ENCODE peak calls at places on chromosomes 4 and X, in ten cellular contexts. One of them, this sample, is unnamed. For H3K9me3, the result is how much of the 10 kb centered on the place peaks cover.

GRCh38 chrX:39813631-39814246 is 284.0 kb downstream of the BCOR start:
- DNase-seq in HCT116: no peak
- DNase-seq in lower lobe of right lung: no peak
- DNase-seq in right lobe of liver: peak
- DNase-seq in tibial artery: peak
- DNase-seq in left ventricle myocardium inferior: peak
- DNase-seq in K562: no peak
- DNase-seq in right atrium auricular region: peak
- DNase-seq in uterus: peak
- DNase-seq in BE2C: peak
- DNase-seq in this sample: peak

GRCh38 chr4:71832049-71832448 is 48.2 kb upstream of the GC start:
- DNase-seq in HCT116: no peak
- DNase-seq in lower lobe of right lung: no peak
- DNase-seq in right lobe of liver: no peak
- DNase-seq in tibial artery: no peak
- DNase-seq in left ventricle myocardium inferior: no peak
- DNase-seq in K562: no peak
- DNase-seq in right atrium auricular region: no peak
- DNase-seq in uterus: no peak
- DNase-seq in BE2C: no peak
- DNase-seq in this sample: peak

GRCh38 chr4:107654694-107655093 is 65.3 kb downstream of the PAPSS1 start:
- DNase-seq in HCT116: no peak
- DNase-seq in lower lobe of right lung: no peak
- DNase-seq in right lobe of liver: no peak
- DNase-seq in tibial artery: no peak
- DNase-seq in left ventricle myocardium inferior: no peak
- DNase-seq in K562: no peak
- DNase-seq in right atrium auricular region: no peak
- DNase-seq in uterus: no peak
- DNase-seq in BE2C: no peak
- DNase-seq in this sample: no peak

GRCh38 chr4:74516321-74516720 is 71.4 kb downstream of the AREG start:
- DNase-seq in HCT116: no peak
- DNase-seq in lower lobe of right lung: no peak
- DNase-seq in right lobe of liver: no peak
- DNase-seq in tibial artery: no peak
- DNase-seq in left ventricle myocardium inferior: no peak
- DNase-seq in K562: no peak
- DNase-seq in right atrium auricular region: no peak
- DNase-seq in uterus: no peak
- DNase-seq in BE2C: no peak
- DNase-seq in this sample: no peak

GRCh38 chr4:158255727-158256324 is 45.5 kb downstream of the TMEM144 start:
- DNase-seq in HCT116: peak
- DNase-seq in lower lobe of right lung: no peak
- DNase-seq in right lobe of liver: no peak
- DNase-seq in tibial artery: no peak
- DNase-seq in left ventricle myocardium inferior: no peak
- DNase-seq in K562: peak
- DNase-seq in right atrium auricular region: no peak
- DNase-seq in uterus: no peak
- DNase-seq in BE2C: no peak
- DNase-seq in this sample: no peak

GRCh38 chr4:151331276-151332042 is 6.1 kb upstream of the SH3D19 start:
- DNase-seq in HCT116: no peak
- DNase-seq in lower lobe of right lung: no peak
- DNase-seq in right lobe of liver: no peak
- DNase-seq in tibial artery: no peak
- DNase-seq in left ventricle myocardium inferior: no peak
- DNase-seq in K562: no peak
- DNase-seq in right atrium auricular region: no peak
- DNase-seq in uterus: no peak
- DNase-seq in BE2C: no peak
- DNase-seq in this sample: no peak

GRCh38 chr4:33255507-33255906 is 2535.3 kb downstream of the PCDH7 start:
- DNase-seq in HCT116: no peak
- DNase-seq in lower lobe of right lung: no peak
- DNase-seq in right lobe of liver: no peak
- DNase-seq in tibial artery: no peak
- DNase-seq in left ventricle myocardium inferior: no peak
- DNase-seq in K562: no peak
- DNase-seq in right atrium auricular region: no peak
- DNase-seq in uterus: no peak
- DNase-seq in BE2C: no peak
- DNase-seq in this sample: no peak

GRCh38 chr4:182862921-182863320 is 54.3 kb downstream of the DCTD start:
- DNase-seq in HCT116: no peak
- DNase-seq in lower lobe of right lung: peak
- DNase-seq in right lobe of liver: peak
- DNase-seq in tibial artery: no peak
- DNase-seq in left ventricle myocardium inferior: no peak
- DNase-seq in K562: no peak
- DNase-seq in right atrium auricular region: no peak
- DNase-seq in uterus: no peak
- DNase-seq in BE2C: no peak
- DNase-seq in this sample: peak

GRCh38 chr4:63566658-63567057 is 842.6 kb downstream of the TECRL start:
- DNase-seq in HCT116: no peak
- DNase-seq in lower lobe of right lung: no peak
- DNase-seq in right lobe of liver: no peak
- DNase-seq in tibial artery: no peak
- DNase-seq in left ventricle myocardium inferior: no peak
- DNase-seq in K562: no peak
- DNase-seq in right atrium auricular region: no peak
- DNase-seq in uterus: no peak
- DNase-seq in BE2C: no peak
- DNase-seq in this sample: no peak

GRCh38 chr4:123597586-123597985 is 201.0 kb downstream of the SPRY1 start:
- DNase-seq in HCT116: no peak
- DNase-seq in lower lobe of right lung: no peak
- DNase-seq in right lobe of liver: no peak
- DNase-seq in tibial artery: no peak
- DNase-seq in left ventricle myocardium inferior: no peak
- DNase-seq in K562: no peak
- DNase-seq in right atrium auricular region: no peak
- DNase-seq in uterus: no peak
- DNase-seq in BE2C: no peak
- DNase-seq in this sample: no peak

GRCh38 chr4:6042293-6043063 is 24.2 kb upstream of the C4orf50 start:
- DNase-seq in HCT116: no peak
- DNase-seq in lower lobe of right lung: no peak
- DNase-seq in right lobe of liver: no peak
- DNase-seq in tibial artery: no peak
- DNase-seq in left ventricle myocardium inferior: no peak
- DNase-seq in K562: no peak
- DNase-seq in right atrium auricular region: no peak
- DNase-seq in uterus: no peak
- DNase-seq in BE2C: no peak
- DNase-seq in this sample: no peak

GRCh38 chr4:156734965-156735895 is 236.4 kb downstream of the PDGFC start:
- DNase-seq in HCT116: no peak
- DNase-seq in lower lobe of right lung: no peak
- DNase-seq in right lobe of liver: no peak
- DNase-seq in tibial artery: no peak
- DNase-seq in left ventricle myocardium inferior: no peak
- DNase-seq in K562: no peak
- DNase-seq in right atrium auricular region: no peak
- DNase-seq in uterus: no peak
- DNase-seq in BE2C: no peak
- DNase-seq in this sample: no peak

GRCh38 chr4:2253160-2254084 is 8.5 kb downstream of the MXD4 start:
- DNase-seq in HCT116: no peak
- DNase-seq in lower lobe of right lung: peak
- DNase-seq in right lobe of liver: peak
- DNase-seq in tibial artery: no peak
- DNase-seq in left ventricle myocardium inferior: peak
- DNase-seq in K562: no peak
- DNase-seq in right atrium auricular region: peak
- DNase-seq in uterus: no peak
- DNase-seq in BE2C: peak
- DNase-seq in this sample: peak

GRCh38 chr4:173418636-173419035 is 19.7 kb upstream of the SCRG1 start:
- DNase-seq in HCT116: no peak
- DNase-seq in lower lobe of right lung: no peak
- DNase-seq in right lobe of liver: no peak
- DNase-seq in tibial artery: no peak
- DNase-seq in left ventricle myocardium inferior: no peak
- DNase-seq in K562: no peak
- DNase-seq in right atrium auricular region: no peak
- DNase-seq in uterus: no peak
- DNase-seq in BE2C: no peak
- DNase-seq in this sample: no peak

GRCh38 chr4:73520821-73521220 is 39.3 kb downstream of the AFM start:
- DNase-seq in HCT116: no peak
- DNase-seq in lower lobe of right lung: no peak
- DNase-seq in right lobe of liver: no peak
- DNase-seq in tibial artery: peak
- DNase-seq in left ventricle myocardium inferior: no peak
- DNase-seq in K562: no peak
- DNase-seq in right atrium auricular region: no peak
- DNase-seq in uterus: no peak
- DNase-seq in BE2C: peak
- DNase-seq in this sample: no peak

DNA sequence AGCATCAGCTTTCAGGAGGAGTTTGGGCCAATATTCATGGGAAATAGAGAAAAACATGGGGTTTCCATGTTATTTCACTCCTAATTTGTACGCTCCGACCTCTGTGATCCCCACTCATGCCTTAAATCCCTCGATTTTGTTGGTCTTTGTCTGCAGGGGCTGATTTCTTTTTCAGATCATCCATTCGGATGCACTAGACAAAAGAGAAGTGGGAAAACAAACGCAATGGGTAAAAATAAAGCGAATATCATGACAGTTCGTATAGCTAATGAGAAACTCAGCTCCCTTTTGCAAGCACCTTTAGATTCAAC is 139.1 kb upstream of the PLAC1 start:
- DNase-seq in HCT116: no peak
- DNase-seq in lower lobe of right lung: no peak
- DNase-seq in right lobe of liver: no peak
- DNase-seq in tibial artery: no peak
- DNase-seq in left ventricle myocardium inferior: no peak
- DNase-seq in K562: no peak
- DNase-seq in right atrium auricular region: no peak
- DNase-seq in uterus: no peak
- DNase-seq in BE2C: no peak
- DNase-seq in this sample: no peak
- H3K4me3 ChIP-seq in HCT116: peak
- H3K4me3 ChIP-seq in lower lobe of right lung: peak
- H3K4me3 ChIP-seq in right lobe of liver: peak
- H3K4me3 ChIP-seq in tibial artery: peak
- H3K4me3 ChIP-seq in left ventricle myocardium inferior: peak
- H3K4me3 ChIP-seq in K562: peak
- H3K4me3 ChIP-seq in right atrium auricular region: peak
- H3K4me3 ChIP-seq in uterus: peak
- H3K4me3 ChIP-seq in BE2C: peak
- H3K4me3 ChIP-seq in this sample: peak

DNA sequence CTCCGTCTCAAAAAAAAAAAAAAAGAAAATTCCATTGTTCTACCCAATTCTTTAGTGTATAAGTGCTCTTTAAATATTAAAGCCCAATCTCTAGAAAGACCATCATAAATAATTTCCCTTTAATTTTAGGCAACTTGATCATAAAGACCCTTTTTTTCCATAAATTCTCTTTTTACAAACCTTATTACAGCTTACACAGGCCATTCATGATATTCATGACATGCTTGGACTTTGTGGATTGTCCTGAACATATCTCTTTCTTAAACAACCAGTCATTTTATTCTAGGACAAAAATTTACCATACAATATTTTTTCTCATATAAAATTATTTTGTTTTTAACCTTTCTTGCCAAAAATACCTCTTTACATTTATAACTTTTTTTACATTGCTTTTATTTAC is 30.5 kb downstream of the TLR8 start:
- DNase-seq in HCT116: no peak
- DNase-seq in lower lobe of right lung: no peak
- DNase-seq in right lobe of liver: no peak
- DNase-seq in tibial artery: no peak
- DNase-seq in left ventricle myocardium inferior: no peak
- DNase-seq in K562: no peak
- DNase-seq in right atrium auricular region: no peak
- DNase-seq in uterus: no peak
- DNase-seq in BE2C: no peak
- DNase-seq in this sample: no peak
- H3K9me3 ChIP-seq in HCT116: under half
- H3K9me3 ChIP-seq in lower lobe of right lung: under half
- H3K9me3 ChIP-seq in right lobe of liver: under half
- H3K9me3 ChIP-seq in tibial artery: under half
- H3K9me3 ChIP-seq in left ventricle myocardium inferior: under half
- H3K9me3 ChIP-seq in K562: under half
- H3K9me3 ChIP-seq in right atrium auricular region: under half
- H3K9me3 ChIP-seq in uterus: under half
- H3K9me3 ChIP-seq in BE2C: under half
- H3K9me3 ChIP-seq in this sample: under half

DNA sequence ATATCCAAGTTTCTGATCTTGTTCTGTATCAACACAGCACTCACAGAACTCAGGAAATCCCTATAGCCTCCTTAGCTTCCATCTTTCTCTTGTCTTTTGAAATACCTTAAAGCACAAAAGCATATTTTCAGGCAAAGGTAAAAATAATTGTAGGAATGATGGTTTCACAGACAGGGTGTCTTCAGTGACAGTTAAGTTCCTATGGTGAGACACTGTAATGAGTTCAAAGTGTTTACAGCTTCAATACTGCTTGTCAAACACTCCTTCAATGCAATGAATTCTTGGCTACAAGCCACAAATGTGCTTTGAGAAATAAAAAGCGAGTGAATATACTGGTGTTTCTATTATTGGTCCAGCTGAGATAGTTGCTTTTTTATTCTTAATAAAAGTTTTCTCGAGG is 466.0 kb downstream of the DMD start:
- DNase-seq in HCT116: no peak
- DNase-seq in lower lobe of right lung: no peak
- DNase-seq in right lobe of liver: no peak
- DNase-seq in tibial artery: no peak
- DNase-seq in left ventricle myocardium inferior: no peak
- DNase-seq in K562: no peak
- DNase-seq in right atrium auricular region: no peak
- DNase-seq in uterus: no peak
- DNase-seq in BE2C: no peak
- DNase-seq in this sample: no peak
- TF ChIP-seq CTCF in HCT116: no peak
- TF ChIP-seq CTCF in lower lobe of right lung: no peak
- TF ChIP-seq CTCF in right lobe of liver: no peak
- TF ChIP-seq CTCF in tibial artery: no peak
- TF ChIP-seq CTCF in left ventricle myocardium inferior: no peak
- TF ChIP-seq CTCF in K562: no peak
- TF ChIP-seq CTCF in right atrium auricular region: no peak
- TF ChIP-seq CTCF in uterus: no peak
- TF ChIP-seq CTCF in BE2C: no peak
- TF ChIP-seq CTCF in this sample: no peak

DNA sequence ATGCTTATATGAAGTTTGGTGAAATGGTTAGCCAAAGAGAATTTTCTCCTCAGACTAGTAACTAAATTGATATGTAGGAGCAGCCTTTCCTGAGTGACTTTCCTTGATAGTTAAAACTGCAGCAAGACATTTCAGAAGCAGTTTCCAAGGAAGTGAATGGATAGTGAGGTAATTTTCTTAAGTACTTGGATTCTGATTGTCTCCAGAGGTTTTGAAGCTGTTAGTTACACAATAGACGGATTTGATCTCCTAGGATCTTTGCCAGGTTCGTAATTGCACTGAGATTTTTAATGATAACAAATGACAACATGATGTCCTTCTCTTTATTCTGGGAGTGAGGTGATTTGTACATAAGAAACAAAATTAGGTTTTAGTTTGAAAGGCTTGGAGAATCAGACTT is 29.2 kb downstream of the PRRG1 start:
- DNase-seq in HCT116: no peak
- DNase-seq in lower lobe of right lung: no peak
- DNase-seq in right lobe of liver: no peak
- DNase-seq in tibial artery: no peak
- DNase-seq in left ventricle myocardium inferior: no peak
- DNase-seq in K562: no peak
- DNase-seq in right atrium auricular region: no peak
- DNase-seq in uterus: no peak
- DNase-seq in BE2C: no peak
- DNase-seq in this sample: no peak
- H3K4me3 ChIP-seq in HCT116: no peak
- H3K4me3 ChIP-seq in lower lobe of right lung: no peak
- H3K4me3 ChIP-seq in right lobe of liver: no peak
- H3K4me3 ChIP-seq in tibial artery: no peak
- H3K4me3 ChIP-seq in left ventricle myocardium inferior: no peak
- H3K4me3 ChIP-seq in K562: no peak
- H3K4me3 ChIP-seq in right atrium auricular region: no peak
- H3K4me3 ChIP-seq in uterus: no peak
- H3K4me3 ChIP-seq in BE2C: no peak
- H3K4me3 ChIP-seq in this sample: no peak